ENCODE peak calls at places on chromosomes 3 and 15, in six cellular contexts. F, A, R, K, O and D are unnamed samples.

GRCh38 chr3:67614195-67614594 is 40.2 kb downstream of the SUCLG2 start:
- DNase-seq in A (no peak), K (no peak), O (no peak), F (no peak), R (no peak), D (no peak)

GRCh38 chr3:11662392-11662990 is 18.8 kb upstream of the VGLL4 start:
- DNase-seq in R (no peak), K (no peak), F (no peak), O (no peak), A (peak), D (no peak)

GRCh38 chr15:40828447-40829036 is at the start of gene PPP1R14D:
- DNase-seq in K (peak), R (no peak), O (no peak), A (no peak), F (no peak), D (no peak)

GRCh38 chr15:57026016-57026602 is 107.7 kb downstream of the TCF12 start:
- DNase-seq in O (no peak), K (no peak), R (no peak), F (no peak), A (no peak), D (no peak)

GRCh38 chr15:89781891-89782618 is 5.9 kb downstream of the MESP2 start:
- DNase-seq in F (peak), R (no peak), K (no peak), O (no peak), A (peak), D (no peak)

GRCh38 chr3:122824465-122825379 is 29.9 kb downstream of the SLC49A4 start:
- DNase-seq in K (no peak), O (no peak), F (no peak), R (no peak), A (peak), D (no peak)

GRCh38 chr15:63519041-63519440 is 14.6 kb downstream of the USP3 start:
- DNase-seq in O (no peak), F (no peak), K (no peak), R (no peak), A (no peak), D (no peak)

GRCh38 chr3:195123196-195123805 is 147.7 kb downstream of the XXYLT1 start:
- DNase-seq in F (no peak), O (no peak), R (peak), A (no peak), K (no peak), D (no peak)

GRCh38 chr3:139718415-139718814 is 40.6 kb upstream of the NMNAT3 start:
- DNase-seq in F (no peak), O (peak), R (peak), A (peak), K (peak), D (no peak)

GRCh38 chr3:181838940-181839914 is 127.5 kb downstream of the SOX2 start:
- DNase-seq in F (peak), O (no peak), A (no peak), R (no peak), K (no peak), D (no peak)

GRCh38 chr15:52093539-52094502 is 18.8 kb downstream of the BCL2L10 start:
- DNase-seq in O (no peak), F (no peak), R (peak), A (peak), K (peak), D (no peak)

GRCh38 chr15:69410290-69410874 is 3.8 kb upstream of the KIF23 start:
- DNase-seq in A (peak), O (no peak), F (peak), R (peak), K (no peak), D (no peak)

GRCh38 chr15:79900087-79900486 is 3.3 kb upstream of the MTHFS start:
- DNase-seq in A (no peak), F (no peak), K (no peak), R (no peak), O (no peak), D (no peak)

GRCh38 chr15:79035111-79035601 is 55.4 kb downstream of the RASGRF1 start:
- DNase-seq in R (peak), A (peak), O (no peak), F (no peak), K (no peak), D (no peak)

GRCh38 chr3:58088501-58088900 is 80.3 kb downstream of the FLNB start:
- DNase-seq in F (no peak), K (no peak), O (no peak), A (no peak), R (no peak), D (no peak)

GRCh38 chr3:37742121-37742520 is 119.6 kb upstream of the CTDSPL start:
- DNase-seq in F (no peak), A (no peak), R (no peak), O (no peak), K (no peak), D (no peak)

GRCh38 chr3:3110299-3110630 is at the start of gene IL5RA:
- DNase-seq in R (no peak), A (no peak), F (peak), O (no peak), K (no peak), D (no peak)

GRCh38 chr15:40111888-40112287 is 3.2 kb upstream of the BMF start:
- DNase-seq in K (no peak), R (no peak), A (no peak), O (no peak), F (peak), D (no peak)

GRCh38 chr3:120634539-120634938 is 38.4 kb downstream of the NDUFB4 start:
- DNase-seq in F (no peak), O (no peak), A (no peak), R (no peak), K (no peak), D (no peak)